ENCODE peak calls at places on chromosomes 4 and X, in ten cellular contexts. I is heart right ventricle; M is activated naive CD8-positive, alpha-beta T cell treated with anti-CD3 and anti-CD28 coated beads, Interleukin-2, amount 10 ng/mL, durations not matched to agents 7 days and 5 days; L is astrocyte of the spinal cord; Y is activated T-cell treated with anti-CD3 and anti-CD28 coated beads for 1 hour; B is suprapubic skin; Q is T-helper 17 cell; O is nephron progenitor cell; A is GM04503; K is amniotic stem cell. G is an unnamed sample.

GRCh38 chr4:100086766-100087431 is 103.4 kb downstream of the DDIT4L start:
- DNase-seq in I (no peak), M (no peak), L (no peak), Y (no peak), B (no peak), Q (no peak), O (no peak), A (peak), K (no peak), G (no peak)

GRCh38 chr4:7322166-7322991 is 112.4 kb downstream of the PSAPL1 start:
- DNase-seq in I (no peak), M (no peak), L (no peak), Y (no peak), B (no peak), Q (no peak), O (no peak), A (no peak), K (no peak), G (no peak)

GRCh38 chrX:49947778-49948177 is 25.4 kb downstream of the CLCN5 start:
- DNase-seq in I (no peak), M (no peak), L (no peak), Y (no peak), B (no peak), Q (no peak), O (no peak), A (no peak), K (no peak), G (no peak)

GRCh38 chr4:81675785-81676427 is 204.2 kb upstream of the RASGEF1B start:
- DNase-seq in I (no peak), M (no peak), L (no peak), Y (no peak), B (no peak), Q (no peak), O (no peak), A (no peak), K (no peak), G (no peak)

GRCh38 chr4:18850763-18851331 is 829.3 kb upstream of the LCORL start:
- DNase-seq in I (no peak), M (no peak), L (no peak), Y (no peak), B (no peak), Q (no peak), O (no peak), A (no peak), K (no peak), G (no peak)

GRCh38 chr4:1668488-1668840 is 15.6 kb downstream of the FAM53A start:
- DNase-seq in I (no peak), M (no peak), L (no peak), Y (no peak), B (no peak), Q (no peak), O (no peak), A (no peak), K (no peak), G (no peak)

GRCh38 chr4:124143632-124144031 is 568.9 kb downstream of the ANKRD50 start:
- DNase-seq in I (no peak), M (no peak), L (no peak), Y (no peak), B (no peak), Q (no peak), O (no peak), A (no peak), K (no peak), G (no peak)

GRCh38 chr4:76307670-76308014 is 1.1 kb downstream of the STBD1 start:
- DNase-seq in I (peak), M (no peak), L (no peak), Y (no peak), B (no peak), Q (no peak), O (no peak), A (no peak), K (no peak), G (no peak)

GRCh38 chrX:49912866-49913265 is 9.5 kb upstream of the CLCN5 start:
- DNase-seq in I (no peak), M (no peak), L (no peak), Y (no peak), B (no peak), Q (no peak), O (no peak), A (no peak), K (no peak), G (no peak)

GRCh38 chrX:140318306-140318705 is 186.6 kb downstream of the SOX3 start:
- DNase-seq in I (no peak), M (no peak), L (peak), Y (no peak), B (no peak), Q (no peak), O (no peak), A (no peak), K (no peak), G (no peak)